ENCODE peak calls at places on chromosome 17, in four cellular contexts. One of them, this sample, is unnamed.

GRCh38 chr17:15341385-15341849 is at the start of gene TEKT3:
- DNase-seq in GM06990: peak; percentile 1
- DNase-seq in HFFc6: peak; percentile 60
- DNase-seq in heart right ventricle: peak; percentile 84
- DNase-seq in this sample: peak; percentile 29

GRCh38 chr17:65228734-65229390 is 91.7 kb downstream of the RGS9 start:
- DNase-seq in GM06990: peak; percentile 53
- DNase-seq in HFFc6: peak; percentile 33
- DNase-seq in heart right ventricle: no peak
- DNase-seq in this sample: peak; percentile 73

GRCh38 chr17:4947010-4947410 is 1.3 kb downstream of the PFN1 start:
- DNase-seq in GM06990: no peak
- DNase-seq in HFFc6: no peak
- DNase-seq in heart right ventricle: no peak
- DNase-seq in this sample: no peak

GRCh38 chr17:511001-511690 is 158.5 kb upstream of the RPH3AL start:
- DNase-seq in GM06990: no peak
- DNase-seq in HFFc6: peak; percentile 85
- DNase-seq in heart right ventricle: no peak
- DNase-seq in this sample: no peak

GRCh38 chr17:7775058-7775457 is 57.5 kb downstream of the DNAH2 start:
- DNase-seq in GM06990: no peak
- DNase-seq in HFFc6: no peak
- DNase-seq in heart right ventricle: no peak
- DNase-seq in this sample: no peak

GRCh38 chr17:3658784-3659449 is 9.5 kb downstream of the TAX1BP3 start:
- DNase-seq in GM06990: no peak
- DNase-seq in HFFc6: no peak
- DNase-seq in heart right ventricle: no peak
- DNase-seq in this sample: no peak

GRCh38 chr17:19310151-19310550 is 52.4 kb downstream of the B9D1 start:
- DNase-seq in GM06990: no peak
- DNase-seq in HFFc6: no peak
- DNase-seq in heart right ventricle: no peak
- DNase-seq in this sample: no peak

GRCh38 chr17:30997842-30998241 is 27.0 kb downstream of the RNF135 start:
- DNase-seq in GM06990: no peak
- DNase-seq in HFFc6: no peak
- DNase-seq in heart right ventricle: no peak
- DNase-seq in this sample: no peak

GRCh38 chr17:64505320-64506200 is 529 bp downstream of the DDX5 start:
- DNase-seq in GM06990: peak; percentile 88
- DNase-seq in HFFc6: peak; percentile 79
- DNase-seq in heart right ventricle: peak; percentile 94
- DNase-seq in this sample: peak; percentile 87

GRCh38 chr17:54977744-54978143 is 9.2 kb downstream of the STXBP4 start:
- DNase-seq in GM06990: no peak
- DNase-seq in HFFc6: no peak
- DNase-seq in heart right ventricle: no peak
- DNase-seq in this sample: no peak

GRCh38 chr17:69358688-69359596 is 32.0 kb upstream of the ABCA5 start:
- DNase-seq in GM06990: peak; percentile 9
- DNase-seq in HFFc6: no peak
- DNase-seq in heart right ventricle: no peak
- DNase-seq in this sample: no peak

GRCh38 chr17:82805254-82805653 is 34.6 kb downstream of the ZNF750 start:
- DNase-seq in GM06990: no peak
- DNase-seq in HFFc6: no peak
- DNase-seq in heart right ventricle: no peak
- DNase-seq in this sample: no peak

GRCh38 chr17:78680436-78680835 is 101.6 kb downstream of the CYTH1 start:
- DNase-seq in GM06990: no peak
- DNase-seq in HFFc6: no peak
- DNase-seq in heart right ventricle: no peak
- DNase-seq in this sample: no peak

GRCh38 chr17:47275245-47275984 is 21.8 kb downstream of the ITGB3 start:
- DNase-seq in GM06990: no peak
- DNase-seq in HFFc6: peak; percentile 39
- DNase-seq in heart right ventricle: peak; percentile 89
- DNase-seq in this sample: no peak

GRCh38 chr17:47095268-47095667 is 93.8 kb downstream of the CDC27 start:
- DNase-seq in GM06990: no peak
- DNase-seq in HFFc6: no peak
- DNase-seq in heart right ventricle: no peak
- DNase-seq in this sample: no peak

GRCh38 chr17:77783991-77784820 is 174.3 kb upstream of the TNRC6C start:
- DNase-seq in GM06990: no peak
- DNase-seq in HFFc6: no peak
- DNase-seq in heart right ventricle: no peak
- DNase-seq in this sample: peak; percentile 56

GRCh38 chr17:61444075-61444474 is 8.1 kb upstream of the TBX4 start:
- DNase-seq in GM06990: no peak
- DNase-seq in HFFc6: no peak
- DNase-seq in heart right ventricle: no peak
- DNase-seq in this sample: no peak

DNA sequence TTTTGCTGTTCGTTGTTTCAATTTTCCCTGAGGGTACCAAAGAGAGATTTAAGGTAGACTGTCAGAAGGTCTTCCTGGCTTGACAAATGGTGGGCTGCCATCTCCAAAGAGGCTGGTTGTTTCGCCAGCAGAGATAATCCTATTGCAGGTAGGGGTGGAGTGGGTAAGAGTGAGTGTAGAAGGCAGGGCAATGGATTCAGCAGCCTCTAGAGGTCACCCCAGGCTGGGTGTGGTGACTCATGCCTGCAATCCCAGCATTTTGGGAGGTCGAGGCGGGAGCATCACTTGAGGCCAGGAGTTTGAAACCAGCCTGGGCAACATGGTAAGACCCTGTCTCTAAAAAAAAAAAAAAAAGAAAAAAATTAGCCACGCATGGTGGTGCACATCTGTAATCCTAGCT is 34.6 kb downstream of the DCAKD start:
- DNase-seq in GM06990: no peak
- DNase-seq in HFFc6: no peak
- DNase-seq in heart right ventricle: no peak
- DNase-seq in this sample: no peak
- TF ChIP-seq CTCF in GM06990: peak; percentile 46
- TF ChIP-seq CTCF in HFFc6: peak; percentile 61
- TF ChIP-seq CTCF in heart right ventricle: no peak
- TF ChIP-seq CTCF in this sample: no peak

GRCh38 chr17:49873466-49873865 is 25.6 kb upstream of the TAC4 start:
- DNase-seq in GM06990: no peak
- DNase-seq in HFFc6: no peak
- DNase-seq in heart right ventricle: no peak
- DNase-seq in this sample: no peak

GRCh38 chr17:49874911-49875310 is 27.0 kb upstream of the TAC4 start:
- DNase-seq in GM06990: no peak
- DNase-seq in HFFc6: no peak
- DNase-seq in heart right ventricle: no peak
- DNase-seq in this sample: no peak

GRCh38 chr17:49872776-49873377 is 25.0 kb upstream of the TAC4 start:
- DNase-seq in GM06990: no peak
- DNase-seq in HFFc6: no peak
- DNase-seq in heart right ventricle: no peak
- DNase-seq in this sample: no peak

GRCh38 chr17:49875690-49876089 is 27.8 kb upstream of the TAC4 start:
- DNase-seq in GM06990: no peak
- DNase-seq in HFFc6: no peak
- DNase-seq in heart right ventricle: no peak
- DNase-seq in this sample: no peak

DNA sequence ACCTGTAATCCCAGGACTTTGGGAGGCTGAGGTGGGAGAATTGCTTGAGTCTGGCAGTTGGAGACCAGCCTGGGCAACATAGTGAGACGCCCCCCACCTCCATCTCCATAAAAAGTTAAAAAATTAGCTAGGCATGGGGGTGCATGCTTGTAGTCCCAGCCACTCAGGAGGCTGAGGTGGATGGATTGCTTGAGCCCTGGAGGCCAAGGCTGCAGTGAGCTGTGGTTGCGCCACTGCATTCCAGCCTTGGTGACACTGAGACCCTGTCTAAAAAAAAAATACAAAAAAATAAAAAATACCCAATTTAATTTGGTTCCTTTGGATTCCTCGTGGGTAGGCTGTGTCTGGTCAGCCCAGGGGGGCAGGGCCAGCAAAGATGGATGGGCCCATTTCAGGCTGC is 26.1 kb upstream of the TAC4 start:
- DNase-seq in GM06990: no peak
- DNase-seq in HFFc6: no peak
- DNase-seq in heart right ventricle: no peak
- DNase-seq in this sample: no peak
- TF ChIP-seq CTCF in GM06990: no peak
- TF ChIP-seq CTCF in HFFc6: no peak
- TF ChIP-seq CTCF in heart right ventricle: no peak
- TF ChIP-seq CTCF in this sample: no peak

GRCh38 chr17:60229189-60229802 is 79.5 kb downstream of the CA4 start:
- DNase-seq in GM06990: no peak
- DNase-seq in HFFc6: peak; percentile 15
- DNase-seq in heart right ventricle: no peak
- DNase-seq in this sample: no peak
- TF ChIP-seq CTCF in GM06990: no peak
- TF ChIP-seq CTCF in HFFc6: peak; percentile 62
- TF ChIP-seq CTCF in heart right ventricle: no peak
- TF ChIP-seq CTCF in this sample: no peak

DNA sequence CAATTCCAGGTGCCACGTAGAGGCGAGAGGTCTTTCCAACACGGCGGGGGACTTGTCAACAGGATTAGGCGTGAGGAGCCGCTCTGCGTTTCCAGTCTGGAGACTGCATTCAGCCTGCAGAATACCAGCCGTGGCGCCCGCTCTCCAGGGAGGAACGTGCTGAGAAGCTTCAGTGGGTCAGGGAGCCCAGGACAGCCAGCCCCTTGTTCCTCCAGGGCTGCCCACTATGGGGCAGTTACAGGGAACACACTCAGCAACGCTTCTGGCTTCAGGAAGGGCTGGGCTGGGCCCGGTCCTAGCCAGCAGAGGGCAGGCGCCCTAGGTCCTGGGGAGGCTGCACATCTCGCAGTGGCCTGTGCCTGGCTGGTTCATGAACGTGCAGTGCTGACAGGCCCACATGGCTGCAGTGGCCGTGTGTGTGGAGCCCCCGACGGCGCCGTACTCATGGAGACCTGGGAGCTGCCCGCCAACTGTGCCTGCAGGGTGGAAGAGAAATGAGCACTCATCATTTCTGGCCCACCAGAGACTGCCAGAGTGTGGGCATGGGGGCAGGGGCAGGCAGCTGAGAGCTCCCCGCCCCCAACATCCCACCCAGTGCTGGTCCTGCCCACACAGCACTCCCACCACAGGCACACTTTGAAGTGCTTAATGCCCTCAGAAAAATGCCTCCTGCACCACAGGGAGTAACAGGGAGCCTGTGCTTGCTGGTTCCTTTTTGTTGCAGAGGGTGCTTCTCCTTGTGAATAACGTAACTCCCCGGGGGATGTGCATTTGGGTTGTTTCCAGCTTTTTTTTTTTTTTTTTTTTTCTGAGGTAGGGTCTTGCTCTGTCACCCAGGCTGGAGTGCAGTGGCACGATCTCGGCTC is 7.0 kb upstream of the FAAP100 start:
- DNase-seq in GM06990: no peak
- DNase-seq in HFFc6: no peak
- DNase-seq in heart right ventricle: no peak
- DNase-seq in this sample: no peak
- TF ChIP-seq CTCF in GM06990: peak; percentile 14
- TF ChIP-seq CTCF in HFFc6: peak; percentile 59
- TF ChIP-seq CTCF in heart right ventricle: peak; percentile 37
- TF ChIP-seq CTCF in this sample: no peak

GRCh38 chr17:50605434-50605833 is 29.2 kb upstream of the ABCC3 start:
- DNase-seq in GM06990: no peak
- DNase-seq in HFFc6: no peak
- DNase-seq in heart right ventricle: no peak
- DNase-seq in this sample: no peak

GRCh38 chr17:50602514-50603235 is 32.0 kb upstream of the ABCC3 start:
- DNase-seq in GM06990: no peak
- DNase-seq in HFFc6: no peak
- DNase-seq in heart right ventricle: no peak
- DNase-seq in this sample: no peak

GRCh38 chr17:50604470-50604869 is 30.2 kb upstream of the ABCC3 start:
- DNase-seq in GM06990: no peak
- DNase-seq in HFFc6: no peak
- DNase-seq in heart right ventricle: peak; percentile 80
- DNase-seq in this sample: no peak

GRCh38 chr17:50601789-50602375 is 32.8 kb upstream of the ABCC3 start:
- DNase-seq in GM06990: no peak
- DNase-seq in HFFc6: no peak
- DNase-seq in heart right ventricle: no peak
- DNase-seq in this sample: no peak

GRCh38 chr17:50603340-50603739 is 31.3 kb upstream of the ABCC3 start:
- DNase-seq in GM06990: no peak
- DNase-seq in HFFc6: no peak
- DNase-seq in heart right ventricle: no peak
- DNase-seq in this sample: no peak
- TF ChIP-seq CTCF in GM06990: peak; percentile 50
- TF ChIP-seq CTCF in HFFc6: peak; percentile 33
- TF ChIP-seq CTCF in heart right ventricle: no peak
- TF ChIP-seq CTCF in this sample: no peak

GRCh38 chr17:13931111-13931526 is 138.2 kb upstream of the COX10 start:
- DNase-seq in GM06990: no peak
- DNase-seq in HFFc6: no peak
- DNase-seq in heart right ventricle: peak; percentile 57
- DNase-seq in this sample: no peak

GRCh38 chr17:13922885-13923284 is 146.4 kb upstream of the COX10 start:
- DNase-seq in GM06990: no peak
- DNase-seq in HFFc6: no peak
- DNase-seq in heart right ventricle: no peak
- DNase-seq in this sample: no peak

GRCh38 chr17:13921841-13922776 is 147.2 kb upstream of the COX10 start:
- DNase-seq in GM06990: no peak
- DNase-seq in HFFc6: no peak
- DNase-seq in heart right ventricle: no peak
- DNase-seq in this sample: no peak

GRCh38 chr17:13920413-13920812 is 148.9 kb upstream of the COX10 start:
- DNase-seq in GM06990: no peak
- DNase-seq in HFFc6: no peak
- DNase-seq in heart right ventricle: no peak
- DNase-seq in this sample: no peak

DNA sequence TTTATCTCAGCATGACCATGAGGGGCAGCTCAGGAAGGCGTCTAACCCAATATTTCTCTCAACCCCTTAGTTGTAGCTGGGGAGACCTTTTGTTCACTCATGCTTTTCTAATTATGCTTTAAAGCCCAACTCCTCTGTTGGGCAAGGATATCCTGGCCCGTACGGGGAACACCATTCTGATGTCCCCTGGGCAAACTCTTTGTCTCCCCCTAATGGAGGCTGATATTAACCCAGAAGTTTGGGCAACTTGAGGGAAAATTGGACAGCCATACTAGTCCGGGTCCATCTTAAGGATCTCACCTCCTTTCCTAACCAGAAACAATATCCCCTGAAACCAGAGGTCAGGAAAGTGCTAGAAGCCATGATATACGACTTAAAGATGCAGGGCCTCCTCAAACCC is 143.7 kb upstream of the COX10 start:
- DNase-seq in GM06990: no peak
- DNase-seq in HFFc6: no peak
- DNase-seq in heart right ventricle: no peak
- DNase-seq in this sample: no peak
- TF ChIP-seq CTCF in GM06990: no peak
- TF ChIP-seq CTCF in HFFc6: peak; percentile 47
- TF ChIP-seq CTCF in heart right ventricle: no peak
- TF ChIP-seq CTCF in this sample: no peak

GRCh38 chr17:74179576-74179975 is 23.9 kb upstream of the RPL38 start:
- DNase-seq in GM06990: no peak
- DNase-seq in HFFc6: no peak
- DNase-seq in heart right ventricle: no peak
- DNase-seq in this sample: no peak
- TF ChIP-seq CTCF in GM06990: no peak
- TF ChIP-seq CTCF in HFFc6: no peak
- TF ChIP-seq CTCF in heart right ventricle: no peak
- TF ChIP-seq CTCF in this sample: no peak

This sample was measured in GM13976.